ENCODE peak calls at places on chromosomes 2 and 18, in ten cellular contexts. K is activated CD4-positive, alpha-beta T cell treated with anti-CD3 and anti-CD28 coated beads, Interleukin-2, amount 50 U/mL, for 24 hours; F is aorta; C is right cardiac atrium; D is Right ventricle myocardium superior; T is T-cell; M is GM10248; L is activated T-helper 1 cell treated with Interleukin-2 at 50 U/mL for 16 hours; Y is ovary; X is NCI-H1417. H is an unnamed sample.
A peak's percentile ranks its signal among the peaks of the same experiment; 100 is the strongest.

GRCh38 chr18:48785686-48786470 is 164.9 kb downstream of the SMAD7 start:
- DNase-seq in K (no peak), F (peak; percentile 32), C (peak; percentile 6), D (peak; percentile 18), T (no peak), M (no peak), L (no peak), Y (peak; percentile 14), X (no peak), H (peak; percentile 13)

GRCh38 chr2:202494856-202495604 is 118.9 kb downstream of the BMPR2 start:
- DNase-seq in K (no peak), F (no peak), C (no peak), D (no peak), T (no peak), M (no peak), L (no peak), Y (no peak), X (no peak), H (no peak)

GRCh38 chr2:178764097-178764496 is 43.1 kb downstream of the TTN start:
- DNase-seq in K (no peak), F (no peak), C (no peak), D (no peak), T (no peak), M (no peak), L (no peak), Y (no peak), X (no peak), H (no peak)

GRCh38 chr2:62456721-62457539 is 49.1 kb downstream of the TMEM17 start:
- DNase-seq in K (peak; percentile 40), F (peak; percentile 77), C (peak; percentile 76), D (peak; percentile 84), T (peak; percentile 52), M (peak; percentile 88), L (peak; percentile 39), Y (peak; percentile 85), X (peak; percentile 76), H (peak; percentile 57)

GRCh38 chr2:85502720-85503119 is 36.2 kb upstream of the MAT2A start:
- DNase-seq in K (no peak), F (no peak), C (no peak), D (no peak), T (no peak), M (no peak), L (no peak), Y (no peak), X (no peak), H (no peak)

GRCh38 chr2:226426292-226426736 is 373.3 kb downstream of the IRS1 start:
- DNase-seq in K (no peak), F (no peak), C (no peak), D (no peak), T (no peak), M (no peak), L (no peak), Y (no peak), X (no peak), H (no peak)

GRCh38 chr2:143452817-143453462 is 323.7 kb downstream of the ARHGAP15 start:
- DNase-seq in K (no peak), F (no peak), C (no peak), D (no peak), T (peak; percentile 29), M (no peak), L (no peak), Y (no peak), X (no peak), H (no peak)

GRCh38 chr18:37524546-37525301 is 40.9 kb downstream of the CELF4 start:
- DNase-seq in K (no peak), F (no peak), C (no peak), D (peak; percentile 28), T (no peak), M (no peak), L (no peak), Y (no peak), X (no peak), H (no peak)

GRCh38 chr18:3611313-3612038 is 161.5 kb downstream of the TGIF1 start:
- DNase-seq in K (no peak), F (no peak), C (no peak), D (no peak), T (no peak), M (no peak), L (no peak), Y (no peak), X (peak; percentile 81), H (no peak)

GRCh38 chr18:32714571-32715148 is 58.2 kb downstream of the KLHL14 start:
- DNase-seq in K (no peak), F (no peak), C (no peak), D (no peak), T (no peak), M (peak; percentile 31), L (no peak), Y (no peak), X (peak; percentile 60), H (no peak)

GRCh38 chr2:162261032-162261945 is 18.0 kb upstream of the FAP start:
- DNase-seq in K (no peak), F (peak; percentile 85), C (peak; percentile 57), D (peak; percentile 68), T (no peak), M (peak; percentile 9), L (no peak), Y (no peak), X (no peak), H (peak; percentile 31)

GRCh38 chr2:35503738-35504160 is 851.8 kb upstream of the CRIM1 start:
- DNase-seq in K (no peak), F (no peak), C (no peak), D (no peak), T (no peak), M (no peak), L (no peak), Y (no peak), X (no peak), H (no peak)

GRCh38 chr18:77208969-77209368 is 40.7 kb upstream of the GALR1 start:
- DNase-seq in K (no peak), F (peak; percentile 72), C (peak; percentile 51), D (no peak), T (no peak), M (peak; percentile 71), L (no peak), Y (no peak), X (no peak), H (no peak)

GRCh38 chr2:173264603-173265366 is 89.9 kb upstream of the CDCA7 start:
- DNase-seq in K (no peak), F (peak; percentile 69), C (no peak), D (peak; percentile 53), T (peak; percentile 9), M (peak; percentile 50), L (no peak), Y (no peak), X (no peak), H (no peak)

GRCh38 chr18:79609021-79609461 is 70.6 kb upstream of the CTDP1 start:
- DNase-seq in K (no peak), F (peak; percentile 40), C (no peak), D (peak; percentile 18), T (no peak), M (no peak), L (no peak), Y (no peak), X (no peak), H (no peak)

GRCh38 chr18:45275367-45276113 is 339.7 kb upstream of the SLC14A2 start:
- DNase-seq in K (no peak), F (no peak), C (no peak), D (no peak), T (no peak), M (no peak), L (no peak), Y (no peak), X (no peak), H (no peak)

GRCh38 chr2:16129716-16130540 is 189.6 kb downstream of the MYCN start:
- DNase-seq in K (no peak), F (no peak), C (no peak), D (no peak), T (no peak), M (no peak), L (no peak), Y (no peak), X (no peak), H (no peak)

GRCh38 chr2:157329524-157329923 is 3.9 kb upstream of the ERMN start:
- DNase-seq in K (no peak), F (no peak), C (no peak), D (no peak), T (no peak), M (no peak), L (no peak), Y (no peak), X (peak; percentile 26), H (peak; percentile 64)

GRCh38 chr2:195737531-195738162 is 80.6 kb downstream of the SLC39A10 start:
- DNase-seq in K (no peak), F (no peak), C (no peak), D (no peak), T (no peak), M (no peak), L (no peak), Y (no peak), X (no peak), H (no peak)